ENCODE peak calls at places on chromosomes 13 and 19, in eight cellular contexts. N, C, B, Q, V, Y, H and A are unnamed samples.

GRCh38 chr19:16315825-16316505 is 8.7 kb upstream of the KLF2 start:
- DNase-seq in N (peak), C (no peak), B (peak), Q (no peak), V (peak), Y (no peak), H (peak), A (peak)

GRCh38 chr19:39492225-39492624 is 6.5 kb upstream of the DLL3 start:
- DNase-seq in N (no peak), C (no peak), B (no peak), Q (no peak), V (no peak), Y (no peak), H (no peak), A (no peak)

GRCh38 chr19:5667751-5668271 is 12.5 kb downstream of the MICOS13 start:
- DNase-seq in N (peak), C (no peak), B (no peak), Q (peak), V (no peak), Y (peak), H (no peak), A (no peak)

GRCh38 chr19:8333771-8334457 is 9.1 kb downstream of the KANK3 start:
- DNase-seq in N (no peak), C (no peak), B (no peak), Q (peak), V (no peak), Y (peak), H (no peak), A (no peak)

GRCh38 chr13:79482271-79482970 is 1.5 kb downstream of the NDFIP2 start:
- DNase-seq in N (peak), C (no peak), B (no peak), Q (no peak), V (no peak), Y (no peak), H (no peak), A (no peak)

GRCh38 chr19:10412257-10412977 is 7.9 kb upstream of the PDE4A start:
- DNase-seq in N (no peak), C (no peak), B (no peak), Q (no peak), V (no peak), Y (no peak), H (no peak), A (no peak)

GRCh38 chr13:92896842-92897241 is 329.8 kb upstream of the GPC6 start:
- DNase-seq in N (peak), C (no peak), B (peak), Q (no peak), V (peak), Y (peak), H (no peak), A (no peak)

GRCh38 chr19:7928741-7929701 is 3.1 kb upstream of the CTXN1 start:
- DNase-seq in N (peak), C (no peak), B (peak), Q (peak), V (peak), Y (peak), H (no peak), A (peak)

GRCh38 chr13:79374578-79374977 is 31.5 kb downstream of the RBM26 start:
- DNase-seq in N (no peak), C (no peak), B (no peak), Q (no peak), V (no peak), Y (no peak), H (no peak), A (no peak)

GRCh38 chr13:36841411-36841810 is 22.4 kb downstream of the RFXAP start:
- DNase-seq in N (no peak), C (no peak), B (no peak), Q (no peak), V (peak), Y (no peak), H (no peak), A (no peak)
- TF ChIP-seq CTCF in N (peak), C (no peak), B (no peak), Q (no peak), V (peak), Y (no peak), H (no peak), A (peak)

GRCh38 chr19:3479177-3479818 is 1.0 kb downstream of the SMIM24 start:
- DNase-seq in N (peak), C (no peak), B (no peak), Q (no peak), V (peak), Y (peak), H (no peak), A (no peak)
- H3K4me3 ChIP-seq in N (no peak), C (no peak), B (no peak), Q (no peak), V (no peak), Y (no peak), H (no peak), A (no peak)

GRCh38 chr13:97913206-97913605 is 40.3 kb upstream of the IPO5 start:
- DNase-seq in N (no peak), C (no peak), B (no peak), Q (no peak), V (peak), Y (no peak), H (no peak), A (no peak)

GRCh38 chr13:97912139-97912535 is 41.3 kb upstream of the IPO5 start:
- DNase-seq in N (no peak), C (no peak), B (no peak), Q (no peak), V (no peak), Y (no peak), H (no peak), A (no peak)

GRCh38 chr13:97914537-97914936 is 38.9 kb upstream of the IPO5 start:
- DNase-seq in N (no peak), C (no peak), B (no peak), Q (no peak), V (peak), Y (no peak), H (no peak), A (no peak)

GRCh38 chr13:97911311-97912138 is 42.0 kb upstream of the IPO5 start:
- DNase-seq in N (peak), C (peak), B (no peak), Q (no peak), V (peak), Y (peak), H (no peak), A (no peak)
- TF ChIP-seq CTCF in N (peak), C (peak), B (peak), Q (no peak), V (peak), Y (peak), H (peak), A (peak)

GRCh38 chr19:40639638-40639982 is 38.4 kb downstream of the LTBP4 start:
- DNase-seq in N (no peak), C (no peak), B (no peak), Q (peak), V (no peak), Y (no peak), H (no peak), A (no peak)

GRCh38 chr19:40641306-40641705 is 40.1 kb downstream of the LTBP4 start:
- DNase-seq in N (no peak), C (no peak), B (no peak), Q (peak), V (no peak), Y (no peak), H (no peak), A (no peak)

GRCh38 chr19:40642757-40643325 is 41.7 kb downstream of the LTBP4 start:
- DNase-seq in N (no peak), C (no peak), B (no peak), Q (no peak), V (peak), Y (no peak), H (no peak), A (no peak)

GRCh38 chr19:40642062-40642706 is 41.0 kb downstream of the LTBP4 start:
- DNase-seq in N (no peak), C (no peak), B (no peak), Q (peak), V (no peak), Y (no peak), H (no peak), A (no peak)

DNA sequence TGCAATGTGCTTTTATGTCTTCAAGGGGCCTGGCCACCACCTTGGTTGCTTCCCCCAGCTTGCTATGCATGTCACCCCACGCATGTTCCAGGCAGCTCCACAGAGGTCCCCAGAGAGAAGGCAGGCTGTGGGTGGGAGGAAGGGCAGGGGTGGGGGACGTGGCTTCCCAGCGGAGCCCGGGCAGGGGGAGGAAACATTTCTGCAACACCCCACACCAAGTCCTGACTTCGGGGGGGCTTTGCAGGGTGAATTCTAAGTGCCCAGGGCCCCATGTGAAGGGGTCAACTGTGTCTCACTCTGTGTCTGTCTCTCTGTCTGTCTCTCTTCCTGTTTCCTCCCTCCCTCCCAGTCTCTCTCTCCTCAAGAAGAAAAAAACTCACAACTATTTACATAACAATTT is 39.6 kb downstream of the LTBP4 start:
- DNase-seq in N (no peak), C (no peak), B (peak), Q (peak), V (no peak), Y (no peak), H (no peak), A (no peak)
- H3K4me3 ChIP-seq in N (no peak), C (no peak), B (no peak), Q (no peak), V (no peak), Y (no peak), H (no peak), A (no peak)

GRCh38 chr19:53810891-53811290 is 13.2 kb downstream of the NLRP12 start:
- DNase-seq in N (no peak), C (no peak), B (no peak), Q (no peak), V (no peak), Y (no peak), H (no peak), A (no peak)

GRCh38 chr19:53812335-53812734 is 11.8 kb downstream of the NLRP12 start:
- DNase-seq in N (no peak), C (no peak), B (no peak), Q (peak), V (no peak), Y (peak), H (no peak), A (no peak)

GRCh38 chr19:53809518-53810186 is 14.5 kb downstream of the NLRP12 start:
- DNase-seq in N (no peak), C (no peak), B (peak), Q (no peak), V (no peak), Y (peak), H (no peak), A (no peak)

GRCh38 chr19:53810187-53810546 is 13.9 kb downstream of the NLRP12 start:
- DNase-seq in N (no peak), C (no peak), B (no peak), Q (no peak), V (no peak), Y (no peak), H (no peak), A (no peak)

GRCh38 chr19:53808710-53809125 is 15.4 kb downstream of the NLRP12 start:
- DNase-seq in N (peak), C (peak), B (peak), Q (no peak), V (peak), Y (peak), H (no peak), A (no peak)
- TF ChIP-seq CTCF in N (peak), C (peak), B (peak), Q (peak), V (peak), Y (peak), H (peak), A (peak)

GRCh38 chr13:49399801-49400472 is 43.9 kb downstream of the CAB39L start:
- DNase-seq in N (peak), C (no peak), B (no peak), Q (no peak), V (no peak), Y (no peak), H (no peak), A (no peak)
- H3K4me3 ChIP-seq in N (no peak), C (no peak), B (no peak), Q (no peak), V (no peak), Y (no peak), H (peak), A (no peak)

GRCh38 chr13:53266757-53267156 is 238.1 kb downstream of the OLFM4 start:
- DNase-seq in N (no peak), C (no peak), B (no peak), Q (no peak), V (no peak), Y (no peak), H (no peak), A (no peak)
- TF ChIP-seq CTCF in N (no peak), C (no peak), B (no peak), Q (no peak), V (no peak), Y (no peak), H (no peak), A (no peak)

GRCh38 chr13:106917673-106918652 is 350.0 kb upstream of the ARGLU1 start:
- DNase-seq in N (peak), C (peak), B (peak), Q (peak), V (peak), Y (peak), H (peak), A (peak)
- H3K4me3 ChIP-seq in N (peak), C (peak), B (peak), Q (peak), V (peak), Y (peak), H (peak), A (peak)

GRCh38 chr13:29924482-29924884 is 74.1 kb upstream of the UBL3 start:
- DNase-seq in N (peak), C (no peak), B (peak), Q (no peak), V (peak), Y (no peak), H (no peak), A (peak)
- TF ChIP-seq CTCF in N (no peak), C (peak), B (no peak), Q (no peak), V (no peak), Y (no peak), H (no peak), A (no peak)

GRCh38 chr19:703651-704446 is 4.9 kb upstream of the PALM start:
- DNase-seq in N (peak), C (no peak), B (peak), Q (peak), V (peak), Y (peak), H (peak), A (no peak)
- H3K4me3 ChIP-seq in N (no peak), C (no peak), B (peak), Q (no peak), V (no peak), Y (no peak), H (peak), A (no peak)